ENCODE peak calls at places on chromosome 15, in five cellular contexts. W is GM23338, Y is breast epithelium, I is stomach, H is HL-60. C is an unnamed sample.
A peak's percentile ranks its signal among the peaks of the same experiment; 100 is the strongest.

GRCh38 chr15:45399381-45400212 is 21.3 kb upstream of the GATM start:
- DNase-seq in W (peak; percentile 81), I (no peak), Y (no peak), H (no peak), C (no peak)

GRCh38 chr15:45910671-45911070 is 275.8 kb downstream of the SQOR start:
- DNase-seq in I (no peak), H (no peak), W (no peak), Y (no peak), C (no peak)

GRCh38 chr15:73560501-73561117 is 72.6 kb downstream of the NPTN start:
- DNase-seq in H (no peak), I (no peak), Y (no peak), W (peak; percentile 77), C (no peak)

GRCh38 chr15:94053626-94054025 is 177.7 kb upstream of the MCTP2 start:
- DNase-seq in W (no peak), I (no peak), H (no peak), Y (no peak), C (no peak)

GRCh38 chr15:40567111-40567510 is 2.0 kb upstream of the RPUSD2 start:
- DNase-seq in I (no peak), W (peak; percentile 68), H (no peak), Y (no peak), C (no peak)

GRCh38 chr15:76840830-76841460 is 64.2 kb downstream of the SCAPER start:
- DNase-seq in I (no peak), W (peak; percentile 33), H (no peak), Y (no peak), C (no peak)

GRCh38 chr15:34366271-34367043 is 539 bp downstream of the LPCAT4 start:
- DNase-seq in Y (no peak), W (peak; percentile 93), I (peak; percentile 74), H (peak; percentile 58), C (peak; percentile 90)

GRCh38 chr15:62805502-62805901 is 237.0 kb upstream of the TPM1 start:
- DNase-seq in H (no peak), W (no peak), Y (no peak), I (no peak), C (no peak)

GRCh38 chr15:33007295-33007855 is 187.1 kb downstream of the FMN1 start:
- DNase-seq in I (no peak), W (peak; percentile 68), H (peak; percentile 4), Y (no peak), C (no peak)

GRCh38 chr15:85792102-85792731 is 2.5 kb downstream of the KLHL25 start:
- DNase-seq in W (no peak), H (no peak), Y (no peak), I (no peak), C (no peak)

GRCh38 chr15:41564286-41564959 is 5.4 kb downstream of the TYRO3 start:
- DNase-seq in Y (no peak), H (no peak), I (no peak), W (peak; percentile 87), C (peak; percentile 76)

GRCh38 chr15:92385096-92385495 is 8.6 kb upstream of the ST8SIA2 start:
- DNase-seq in I (no peak), W (no peak), Y (no peak), H (no peak), C (no peak)

DNA sequence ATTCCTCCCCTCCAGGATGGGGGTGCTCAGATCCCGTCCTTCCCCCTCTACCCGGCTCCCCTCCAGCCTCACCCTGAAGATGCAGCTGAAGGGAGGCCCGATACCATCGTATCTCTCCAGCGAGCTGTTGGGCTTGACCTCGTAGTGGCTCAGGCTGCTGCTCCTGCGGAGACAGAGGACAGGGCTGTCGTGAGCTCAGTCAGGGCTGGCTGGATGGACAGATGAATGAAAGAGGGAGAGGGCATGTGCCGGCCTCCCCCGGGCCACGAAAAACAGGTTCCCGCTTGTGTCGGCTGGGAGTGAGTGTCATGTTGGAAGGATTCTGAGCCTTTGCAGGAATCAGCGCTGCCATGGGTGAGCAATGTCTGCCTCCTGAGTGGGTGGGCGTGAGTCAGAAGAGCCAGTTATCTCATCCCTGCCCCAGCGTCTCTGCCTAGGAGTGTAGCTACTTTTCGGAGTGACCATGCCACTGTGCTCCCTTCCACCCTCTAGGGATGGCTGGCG is 35.2 kb downstream of the FEM1B start:
- DNase-seq in Y (peak; percentile 18), H (no peak), W (no peak), I (no peak), C (peak; percentile 65)
- H3K27ac ChIP-seq in Y (peak overlapping the region; percentile 12), H (no peak overlapping the region), W (no peak overlapping the region), I (no peak overlapping the region), C (no peak overlapping the region)

GRCh38 chr15:67127925-67128324 is 62.5 kb downstream of the SMAD3 start:
- DNase-seq in H (no peak), I (no peak), Y (no peak), W (no peak), C (no peak)

GRCh38 chr15:67125589-67126502 is 60.4 kb downstream of the SMAD3 start:
- DNase-seq in W (no peak), Y (peak; percentile 48), I (peak; percentile 44), H (no peak), C (peak; percentile 63)

GRCh38 chr15:67126551-67127333 is 61.3 kb downstream of the SMAD3 start:
- DNase-seq in Y (no peak), W (no peak), H (no peak), I (no peak), C (peak; percentile 42)

GRCh38 chr15:67124911-67125588 is 59.6 kb downstream of the SMAD3 start:
- DNase-seq in H (no peak), I (no peak), Y (no peak), W (no peak), C (peak; percentile 35)

DNA sequence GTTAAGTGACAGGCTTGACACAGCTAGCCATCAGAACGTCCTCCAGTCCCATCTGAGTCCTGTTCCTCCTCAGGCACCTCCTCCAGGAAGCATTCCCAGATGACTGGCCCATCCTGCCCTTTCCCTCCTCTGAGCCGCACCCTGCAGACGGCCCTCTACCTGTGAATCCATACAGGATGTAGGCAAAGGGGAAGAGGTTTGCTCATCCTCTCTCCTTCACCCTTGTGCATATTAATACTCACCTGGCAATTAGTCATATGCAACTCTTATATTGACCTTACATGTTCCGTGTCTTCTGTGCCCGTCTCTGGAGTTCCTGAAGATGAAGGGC is 61.9 kb downstream of the SMAD3 start:
- DNase-seq in Y (no peak), H (no peak), I (no peak), W (no peak), C (no peak)
- TF ChIP-seq POLR2AphosphoS5 in Y (no peak), H (no peak), I (no peak), W (no peak), C (no peak)

GRCh38 chr15:57036352-57036751 is 117.9 kb downstream of the TCF12 start:
- DNase-seq in I (no peak), Y (no peak), W (no peak), H (no peak), C (no peak)
- H3K27ac ChIP-seq in I (no peak overlapping the region), Y (no peak overlapping the region), W (peak overlapping the region; percentile 2), H (no peak overlapping the region), C (no peak overlapping the region)

DNA sequence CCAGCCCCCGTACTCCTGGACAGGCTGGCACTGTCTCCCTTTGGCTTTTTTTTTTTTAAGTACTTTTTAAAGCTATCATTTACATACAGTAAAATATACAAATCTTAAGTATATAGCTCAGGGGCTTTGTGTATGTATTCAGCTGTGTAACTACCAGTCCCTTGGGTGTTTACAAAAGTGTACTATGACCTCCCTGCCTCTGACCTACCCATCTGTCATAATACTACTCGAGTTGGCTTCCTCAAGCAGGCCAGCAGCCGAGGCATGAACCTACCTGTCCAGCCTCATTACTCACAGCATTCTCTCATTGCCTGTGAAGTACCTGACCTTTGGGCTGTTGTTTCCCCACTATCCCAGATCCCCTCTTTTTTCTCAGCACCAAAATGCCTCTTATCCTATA is 33.2 kb downstream of the ABHD2 start:
- DNase-seq in W (no peak), I (peak; percentile 56), H (no peak), Y (no peak), C (no peak)
- TF ChIP-seq POLR2AphosphoS5 in W (no peak), I (peak; percentile 41), H (no peak), Y (no peak), C (no peak)

GRCh38 chr15:61457050-61457733 is 228.1 kb upstream of the RORA start:
- DNase-seq in Y (no peak), I (no peak), H (no peak), W (no peak), C (no peak)
- H3K27ac ChIP-seq in Y (no peak overlapping the region), I (no peak overlapping the region), H (no peak overlapping the region), W (no peak overlapping the region), C (no peak overlapping the region)

GRCh38 chr15:38868326-38869114 is 303.9 kb upstream of the RASGRP1 start:
- DNase-seq in W (no peak), I (peak; percentile 36), H (no peak), Y (peak; percentile 26), C (no peak)
- TF ChIP-seq POLR2AphosphoS5 in W (no peak), I (no peak), H (no peak), Y (no peak), C (no peak)

GRCh38 chr15:57218826-57219576 is 157.3 kb upstream of the CGNL1 start:
- DNase-seq in H (peak; percentile 90), W (peak; percentile 87), I (no peak), Y (no peak), C (no peak)
- H3K27ac ChIP-seq in H (peak overlapping the region; percentile 61), W (peak overlapping the region; percentile 15), I (peak overlapping the region; percentile 52), Y (no peak overlapping the region), C (no peak overlapping the region)

DNA sequence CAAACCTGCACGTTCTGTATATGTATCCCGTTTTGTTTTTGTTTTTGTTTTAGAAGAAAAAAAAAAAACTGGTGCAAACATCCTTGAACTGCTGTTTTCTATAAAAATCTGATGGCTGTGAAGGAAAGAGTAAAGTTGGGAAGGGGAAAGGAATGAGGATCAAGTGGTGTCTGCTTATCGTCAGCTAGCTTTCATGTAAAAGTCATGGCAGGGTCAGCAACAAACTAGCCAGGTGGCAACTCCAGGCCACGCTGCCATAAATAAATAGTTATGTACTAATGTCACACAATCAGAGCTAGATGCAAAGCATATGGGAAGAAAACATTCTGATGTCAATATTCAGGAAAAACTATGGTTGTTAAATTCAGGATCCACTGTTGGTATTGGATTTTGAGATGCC is 2.3 kb upstream of the CDIN1 start:
- DNase-seq in Y (no peak), W (no peak), I (no peak), H (no peak), C (no peak)
- TF ChIP-seq POLR2AphosphoS5 in Y (no peak), W (no peak), I (no peak), H (no peak), C (no peak)